ENCODE peak calls at places on chromosomes 12 and 14, in seven cellular contexts. S is endothelial cell of umbilical vein, A is spleen, E is stomach, U is H1, Z is sigmoid colon, B is GM12878. R is an unnamed sample.
A peak's percentile ranks its signal among the peaks of the same experiment; 100 is the strongest.

GRCh38 chr12:25839470-25839869 is 119.0 kb upstream of the RASSF8 start:
- DNase-seq in S (peak; percentile 55), Z (no peak), U (no peak), A (no peak), E (no peak), B (no peak), R (no peak)

GRCh38 chr14:72743626-72744025 is 150.3 kb downstream of the DPF3 start:
- DNase-seq in B (no peak), Z (no peak), U (no peak), A (no peak), S (no peak), E (peak; percentile 13), R (no peak)

GRCh38 chr12:230925-231671 is 17.1 kb upstream of the SLC6A12 start:
- DNase-seq in B (no peak), E (no peak), A (no peak), Z (no peak), S (no peak), U (no peak), R (no peak)

GRCh38 chr12:13864081-13864673 is 117.2 kb downstream of the GRIN2B start:
- DNase-seq in B (peak; percentile 11), E (peak; percentile 82), A (peak; percentile 86), U (peak; percentile 50), S (peak; percentile 57), Z (peak; percentile 79), R (peak; percentile 82)

GRCh38 chr12:121033625-121034349 is 5.3 kb downstream of the OASL start:
- DNase-seq in Z (no peak), A (no peak), S (no peak), E (peak; percentile 38), B (peak; percentile 38), U (no peak), R (no peak)

GRCh38 chr12:50033317-50033679 is 8.0 kb upstream of the RACGAP1 start:
- DNase-seq in U (no peak), A (no peak), Z (peak; percentile 57), B (no peak), S (no peak), E (no peak), R (no peak)

GRCh38 chr12:121373748-121374147 is 21.5 kb upstream of the ANAPC5 start:
- DNase-seq in E (no peak), A (no peak), Z (no peak), S (no peak), U (no peak), B (no peak), R (no peak)

GRCh38 chr14:103207404-103208072 is 84.3 kb downstream of the TNFAIP2 start:
- DNase-seq in E (peak; percentile 39), U (no peak), S (no peak), B (no peak), A (no peak), Z (peak; percentile 79), R (no peak)

GRCh38 chr12:42473130-42473529 is 116.4 kb downstream of the PRICKLE1 start:
- DNase-seq in U (no peak), E (no peak), A (no peak), S (no peak), Z (no peak), B (no peak), R (no peak)

GRCh38 chr12:108622425-108622824 is 11.3 kb downstream of the SELPLG start:
- DNase-seq in E (no peak), Z (no peak), U (no peak), B (no peak), A (no peak), S (peak; percentile 76), R (no peak)

GRCh38 chr12:40734283-40734682 is 42.0 kb downstream of the CNTN1 start:
- DNase-seq in Z (no peak), E (no peak), U (no peak), A (no peak), B (no peak), S (no peak), R (no peak)

GRCh38 chr14:53953002-53953827 is 3.4 kb downstream of the BMP4 start:
- DNase-seq in S (peak; percentile 94), A (peak; percentile 77), E (peak; percentile 69), B (no peak), Z (peak; percentile 94), U (no peak), R (peak; percentile 78)

GRCh38 chr14:100824946-100825690 is 800 bp upstream of the MEG3 start:
- DNase-seq in Z (no peak), B (no peak), E (no peak), U (no peak), A (no peak), S (no peak), R (no peak)

GRCh38 chr14:40371011-40371410 is 938.8 kb upstream of the FBXO33 start:
- DNase-seq in U (no peak), A (no peak), E (no peak), B (no peak), Z (no peak), S (no peak), R (no peak)

GRCh38 chr14:33315721-33316120 is 377.0 kb downstream of the NPAS3 start:
- DNase-seq in A (no peak), U (no peak), Z (no peak), B (no peak), E (no peak), S (no peak), R (no peak)

GRCh38 chr12:96743606-96744005 is 163.5 kb upstream of the NEDD1 start:
- DNase-seq in B (no peak), E (no peak), S (peak; percentile 67), Z (no peak), U (no peak), A (no peak), R (no peak)

GRCh38 chr12:126874427-126875026 is 1392.4 kb upstream of the TMEM132C start:
- DNase-seq in B (peak; percentile 1), Z (peak; percentile 70), U (peak; percentile 74), S (no peak), A (peak; percentile 87), E (peak; percentile 65), R (peak; percentile 62)

GRCh38 chr12:126860210-126860609 is 1406.8 kb upstream of the TMEM132C start:
- DNase-seq in S (no peak), B (no peak), Z (no peak), U (no peak), A (no peak), E (no peak), R (no peak)

GRCh38 chr14:33134975-33135374 is 196.3 kb downstream of the NPAS3 start:
- DNase-seq in B (no peak), S (no peak), A (no peak), E (no peak), U (no peak), Z (no peak), R (no peak)

GRCh38 chr12:66438601-66439000 is 136.3 kb downstream of the HELB start:
- DNase-seq in A (no peak), Z (no peak), B (no peak), U (no peak), S (no peak), E (no peak), R (no peak)

GRCh38 chr12:79521576-79521975 is 169.2 kb downstream of the PAWR start:
- DNase-seq in E (no peak), U (no peak), B (no peak), A (no peak), S (no peak), Z (no peak), R (no peak)

GRCh38 chr12:64665506-64665905 is 55.2 kb downstream of the RASSF3 start:
- DNase-seq in E (no peak), Z (no peak), U (no peak), B (peak; percentile 62), S (peak; percentile 68), A (no peak), R (peak; percentile 56)

DNA sequence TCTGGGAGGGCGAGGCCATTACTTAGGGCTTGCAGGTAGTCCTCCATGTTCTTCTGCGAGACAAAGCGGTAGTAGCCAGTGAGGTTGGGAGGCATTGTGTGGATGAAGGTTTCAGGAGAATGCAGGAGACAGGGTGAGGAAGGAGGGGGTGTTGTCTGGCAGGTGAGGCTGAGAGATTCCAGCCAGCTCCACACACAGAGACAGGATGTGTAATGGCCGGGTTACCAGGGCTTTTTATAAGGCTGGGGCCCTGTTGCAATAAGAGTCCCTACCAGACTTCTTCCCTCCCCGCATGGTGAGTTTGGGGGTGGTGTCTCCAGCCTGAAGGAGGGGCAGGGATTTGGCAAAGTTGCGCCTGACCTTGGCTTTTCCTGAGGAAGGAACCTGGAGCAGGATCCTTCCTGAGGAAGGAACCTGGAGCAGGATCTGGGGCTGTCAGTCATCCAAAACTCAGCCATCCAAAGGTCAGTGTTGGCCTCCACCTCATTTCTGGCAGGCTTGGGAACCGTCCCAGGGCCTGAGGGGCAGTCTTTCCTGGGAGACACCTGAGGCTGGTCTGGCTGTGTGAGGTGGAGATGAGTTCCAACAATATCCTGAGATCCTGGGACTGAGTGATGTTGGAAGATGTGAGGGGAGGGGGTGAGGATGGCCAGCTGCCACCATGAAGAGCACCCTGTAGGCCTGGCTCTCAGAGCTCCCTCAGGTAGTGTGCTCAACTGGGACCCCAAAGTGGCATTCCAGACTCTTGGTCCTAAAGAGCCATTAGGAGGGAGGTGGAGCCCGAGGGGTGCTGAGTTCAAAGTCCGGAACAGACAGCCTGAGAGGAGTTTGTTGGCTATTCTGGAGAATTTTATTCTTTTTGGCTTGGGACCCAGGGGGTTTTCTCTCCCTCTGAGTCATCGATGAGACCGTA is at the start of gene RBP5:
- DNase-seq in B (no peak), E (no peak), U (no peak), S (no peak), A (peak; percentile 77), Z (no peak), R (no peak)
- TF ChIP-seq POLR2A in B (no peak), E (no peak), U (no peak), S (no peak), A (no peak), Z (no peak), R (peak; percentile 14)

GRCh38 chr12:113852695-113853490 is 113.2 kb downstream of the RBM19 start:
- DNase-seq in U (no peak), S (no peak), E (no peak), Z (no peak), A (no peak), B (no peak), R (no peak)
- TF ChIP-seq POLR2AphosphoS5 in U (no peak), S (no peak), E (no peak), Z (no peak), A (no peak), B (no peak), R (no peak)

GRCh38 chr12:89862511-89863331 is 154.1 kb upstream of the ATP2B1 start:
- DNase-seq in Z (no peak), A (peak; percentile 72), S (peak; percentile 61), E (no peak), B (peak; percentile 79), U (no peak), R (peak; percentile 42)
- TF ChIP-seq POLR2A in Z (no peak), A (no peak), S (no peak), E (no peak), B (peak; percentile 58), U (no peak), R (no peak)

DNA sequence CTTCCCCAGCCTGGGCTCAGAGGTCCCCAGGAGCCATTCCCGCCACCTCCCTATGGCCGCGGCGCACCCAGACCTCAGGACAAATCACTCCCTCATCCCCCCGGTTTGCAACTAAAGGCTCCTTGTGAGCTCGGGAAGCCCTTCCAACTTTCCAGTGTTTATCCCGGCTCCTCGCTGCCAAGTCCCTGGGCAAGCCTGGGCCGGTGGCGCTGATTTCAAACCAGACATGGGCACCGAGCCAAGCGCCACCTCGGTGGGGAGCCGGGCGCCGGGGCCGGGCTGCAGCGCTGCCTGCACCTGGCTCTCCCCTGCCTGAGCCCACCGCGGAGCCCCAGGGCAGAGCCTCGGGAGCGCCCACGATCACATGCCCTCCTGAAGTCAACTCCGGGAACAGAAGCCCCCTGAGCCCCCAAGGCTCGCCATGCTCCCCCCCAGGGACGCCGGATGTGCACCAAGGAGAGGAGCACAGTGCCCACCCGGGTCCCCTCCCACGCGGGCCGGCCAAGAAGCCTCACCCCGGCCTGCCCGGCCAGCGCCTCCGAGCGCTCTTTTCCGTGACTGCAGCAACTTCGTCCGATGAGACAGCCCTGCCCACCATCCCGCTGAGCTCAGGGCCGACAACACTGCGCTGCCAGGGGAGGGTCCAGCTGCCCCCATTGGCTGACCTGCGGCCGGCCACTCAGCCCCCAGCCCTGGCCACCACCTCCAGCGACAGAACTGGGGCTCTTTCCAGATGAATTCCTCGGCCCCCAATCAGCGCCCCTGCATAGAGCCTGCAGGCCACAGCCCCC is 50.0 kb downstream of the NCOR2 start:
- DNase-seq in Z (peak; percentile 94), S (peak; percentile 79), U (no peak), E (peak; percentile 92), B (no peak), A (no peak), R (peak; percentile 70)
- TF ChIP-seq POLR2AphosphoS5 in Z (peak; percentile 66), S (no peak), U (no peak), E (peak; percentile 65), B (no peak), A (peak; percentile 57), R (peak; percentile 35)

R was measured in transverse colon.